ENCODE peak calls at places on chromosomes 6 and 20, in seven cellular contexts. One of them, this sample, is unnamed.

GRCh38 chr6:130183271-130184222 is 39.2 kb downstream of the SAMD3 start:
- DNase-seq in occipital lobe: no peak
- DNase-seq in activated naive CD8-positive, alpha-beta T cell treated with anti-CD3 and anti-CD28 coated beads, Interleukin-2, amount 50 U/mL, for 24 hours: peak; percentile 26
- DNase-seq in nephron progenitor cell: no peak
- DNase-seq in chondrocyte: no peak
- DNase-seq in ureter: no peak
- DNase-seq in HCEC 1CT: no peak
- DNase-seq in this sample: no peak

GRCh38 chr20:20201639-20202038 is 149.3 kb downstream of the CFAP61 start:
- DNase-seq in activated naive CD8-positive, alpha-beta T cell treated with anti-CD3 and anti-CD28 coated beads, Interleukin-2, amount 50 U/mL, for 24 hours: no peak
- DNase-seq in nephron progenitor cell: no peak
- DNase-seq in chondrocyte: no peak
- DNase-seq in HCEC 1CT: no peak
- DNase-seq in ureter: no peak
- DNase-seq in occipital lobe: no peak
- DNase-seq in this sample: no peak

GRCh38 chr6:44058617-44059358 is 68.5 kb downstream of the MRPL14 start:
- DNase-seq in HCEC 1CT: peak; percentile 100
- DNase-seq in chondrocyte: no peak
- DNase-seq in ureter: peak; percentile 92
- DNase-seq in nephron progenitor cell: no peak
- DNase-seq in occipital lobe: no peak
- DNase-seq in activated naive CD8-positive, alpha-beta T cell treated with anti-CD3 and anti-CD28 coated beads, Interleukin-2, amount 50 U/mL, for 24 hours: peak; percentile 47
- DNase-seq in this sample: no peak

GRCh38 chr20:33387177-33387576 is 14.1 kb downstream of the CDK5RAP1 start:
- DNase-seq in HCEC 1CT: no peak
- DNase-seq in occipital lobe: no peak
- DNase-seq in activated naive CD8-positive, alpha-beta T cell treated with anti-CD3 and anti-CD28 coated beads, Interleukin-2, amount 50 U/mL, for 24 hours: no peak
- DNase-seq in chondrocyte: no peak
- DNase-seq in ureter: no peak
- DNase-seq in nephron progenitor cell: no peak
- DNase-seq in this sample: no peak

GRCh38 chr6:168605964-168606363 is 165.0 kb downstream of the SMOC2 start:
- DNase-seq in ureter: no peak
- DNase-seq in nephron progenitor cell: no peak
- DNase-seq in HCEC 1CT: no peak
- DNase-seq in chondrocyte: no peak
- DNase-seq in occipital lobe: no peak
- DNase-seq in activated naive CD8-positive, alpha-beta T cell treated with anti-CD3 and anti-CD28 coated beads, Interleukin-2, amount 50 U/mL, for 24 hours: no peak
- DNase-seq in this sample: no peak

GRCh38 chr20:44747166-44748004 is 1.7 kb downstream of the KCNK15 start:
- DNase-seq in occipital lobe: peak; percentile 65
- DNase-seq in HCEC 1CT: peak; percentile 34
- DNase-seq in chondrocyte: no peak
- DNase-seq in nephron progenitor cell: peak; percentile 84
- DNase-seq in ureter: peak; percentile 81
- DNase-seq in activated naive CD8-positive, alpha-beta T cell treated with anti-CD3 and anti-CD28 coated beads, Interleukin-2, amount 50 U/mL, for 24 hours: peak; percentile 78
- DNase-seq in this sample: peak; percentile 89

GRCh38 chr6:163438298-163438939 is 23.9 kb downstream of the QKI start:
- DNase-seq in ureter: no peak
- DNase-seq in nephron progenitor cell: no peak
- DNase-seq in occipital lobe: no peak
- DNase-seq in HCEC 1CT: peak; percentile 39
- DNase-seq in activated naive CD8-positive, alpha-beta T cell treated with anti-CD3 and anti-CD28 coated beads, Interleukin-2, amount 50 U/mL, for 24 hours: no peak
- DNase-seq in chondrocyte: no peak
- DNase-seq in this sample: no peak

GRCh38 chr6:26312096-26312463 is 52.9 kb upstream of the BTN3A2 start:
- DNase-seq in occipital lobe: no peak
- DNase-seq in ureter: no peak
- DNase-seq in activated naive CD8-positive, alpha-beta T cell treated with anti-CD3 and anti-CD28 coated beads, Interleukin-2, amount 50 U/mL, for 24 hours: no peak
- DNase-seq in HCEC 1CT: peak; percentile 29
- DNase-seq in chondrocyte: no peak
- DNase-seq in nephron progenitor cell: no peak
- DNase-seq in this sample: no peak

GRCh38 chr6:170082531-170083187 is 208.2 kb downstream of the DLL1 start:
- DNase-seq in HCEC 1CT: no peak
- DNase-seq in activated naive CD8-positive, alpha-beta T cell treated with anti-CD3 and anti-CD28 coated beads, Interleukin-2, amount 50 U/mL, for 24 hours: no peak
- DNase-seq in chondrocyte: no peak
- DNase-seq in ureter: no peak
- DNase-seq in occipital lobe: no peak
- DNase-seq in nephron progenitor cell: no peak
- DNase-seq in this sample: peak; percentile 22

GRCh38 chr20:35743693-35744491 is 1.8 kb upstream of the RBM39 start:
- DNase-seq in occipital lobe: no peak
- DNase-seq in activated naive CD8-positive, alpha-beta T cell treated with anti-CD3 and anti-CD28 coated beads, Interleukin-2, amount 50 U/mL, for 24 hours: peak; percentile 22
- DNase-seq in chondrocyte: no peak
- DNase-seq in ureter: no peak
- DNase-seq in HCEC 1CT: no peak
- DNase-seq in nephron progenitor cell: peak; percentile 17
- DNase-seq in this sample: no peak

GRCh38 chr6:166433096-166433495 is 50.4 kb upstream of the MPC1 start:
- DNase-seq in HCEC 1CT: no peak
- DNase-seq in chondrocyte: no peak
- DNase-seq in nephron progenitor cell: no peak
- DNase-seq in occipital lobe: no peak
- DNase-seq in ureter: no peak
- DNase-seq in activated naive CD8-positive, alpha-beta T cell treated with anti-CD3 and anti-CD28 coated beads, Interleukin-2, amount 50 U/mL, for 24 hours: no peak
- DNase-seq in this sample: no peak

GRCh38 chr6:64428186-64428585 is 792.6 kb downstream of the PHF3 start:
- DNase-seq in HCEC 1CT: no peak
- DNase-seq in activated naive CD8-positive, alpha-beta T cell treated with anti-CD3 and anti-CD28 coated beads, Interleukin-2, amount 50 U/mL, for 24 hours: no peak
- DNase-seq in ureter: no peak
- DNase-seq in chondrocyte: no peak
- DNase-seq in occipital lobe: no peak
- DNase-seq in nephron progenitor cell: no peak
- DNase-seq in this sample: no peak

GRCh38 chr6:28218312-28219248 is 6.5 kb upstream of the ZSCAN9 start:
- DNase-seq in chondrocyte: no peak
- DNase-seq in activated naive CD8-positive, alpha-beta T cell treated with anti-CD3 and anti-CD28 coated beads, Interleukin-2, amount 50 U/mL, for 24 hours: peak; percentile 56
- DNase-seq in ureter: peak; percentile 78
- DNase-seq in HCEC 1CT: peak; percentile 66
- DNase-seq in nephron progenitor cell: peak; percentile 61
- DNase-seq in occipital lobe: peak; percentile 18
- DNase-seq in this sample: peak; percentile 69

GRCh38 chr6:56902551-56903464 is 52.1 kb upstream of the BEND6 start:
- DNase-seq in ureter: no peak
- DNase-seq in activated naive CD8-positive, alpha-beta T cell treated with anti-CD3 and anti-CD28 coated beads, Interleukin-2, amount 50 U/mL, for 24 hours: no peak
- DNase-seq in nephron progenitor cell: no peak
- DNase-seq in chondrocyte: no peak
- DNase-seq in HCEC 1CT: peak; percentile 86
- DNase-seq in occipital lobe: peak; percentile 52
- DNase-seq in this sample: no peak

GRCh38 chr6:8006208-8006607 is 58.0 kb downstream of the BLOC1S5 start:
- DNase-seq in nephron progenitor cell: no peak
- DNase-seq in chondrocyte: no peak
- DNase-seq in HCEC 1CT: peak; percentile 12
- DNase-seq in activated naive CD8-positive, alpha-beta T cell treated with anti-CD3 and anti-CD28 coated beads, Interleukin-2, amount 50 U/mL, for 24 hours: no peak
- DNase-seq in ureter: no peak
- DNase-seq in occipital lobe: no peak
- DNase-seq in this sample: no peak

GRCh38 chr6:26223677-26224546 is 136.7 kb downstream of the HFE start:
- DNase-seq in chondrocyte: no peak
- DNase-seq in occipital lobe: no peak
- DNase-seq in ureter: peak; percentile 74
- DNase-seq in HCEC 1CT: peak; percentile 98
- DNase-seq in activated naive CD8-positive, alpha-beta T cell treated with anti-CD3 and anti-CD28 coated beads, Interleukin-2, amount 50 U/mL, for 24 hours: peak; percentile 57
- DNase-seq in nephron progenitor cell: peak; percentile 66
- DNase-seq in this sample: peak; percentile 55

GRCh38 chr6:132213732-132214131 is 187.5 kb downstream of the MOXD1 start:
- DNase-seq in HCEC 1CT: no peak
- DNase-seq in chondrocyte: no peak
- DNase-seq in ureter: no peak
- DNase-seq in nephron progenitor cell: no peak
- DNase-seq in activated naive CD8-positive, alpha-beta T cell treated with anti-CD3 and anti-CD28 coated beads, Interleukin-2, amount 50 U/mL, for 24 hours: no peak
- DNase-seq in occipital lobe: no peak
- DNase-seq in this sample: no peak

GRCh38 chr20:63135411-63135810 is 80.5 kb downstream of the YTHDF1 start:
- DNase-seq in chondrocyte: peak; percentile 59
- DNase-seq in occipital lobe: no peak
- DNase-seq in nephron progenitor cell: no peak
- DNase-seq in HCEC 1CT: no peak
- DNase-seq in activated naive CD8-positive, alpha-beta T cell treated with anti-CD3 and anti-CD28 coated beads, Interleukin-2, amount 50 U/mL, for 24 hours: no peak
- DNase-seq in ureter: no peak
- DNase-seq in this sample: peak; percentile 75

GRCh38 chr20:3407426-3408250 is at the start of gene DNAAF9:
- DNase-seq in occipital lobe: peak; percentile 80
- DNase-seq in activated naive CD8-positive, alpha-beta T cell treated with anti-CD3 and anti-CD28 coated beads, Interleukin-2, amount 50 U/mL, for 24 hours: peak; percentile 71
- DNase-seq in HCEC 1CT: peak; percentile 87
- DNase-seq in nephron progenitor cell: peak; percentile 74
- DNase-seq in ureter: peak; percentile 83
- DNase-seq in chondrocyte: no peak
- DNase-seq in this sample: peak; percentile 80

GRCh38 chr6:138339024-138339423 is 38.7 kb upstream of the SMIM28 start:
- DNase-seq in ureter: no peak
- DNase-seq in HCEC 1CT: no peak
- DNase-seq in activated naive CD8-positive, alpha-beta T cell treated with anti-CD3 and anti-CD28 coated beads, Interleukin-2, amount 50 U/mL, for 24 hours: no peak
- DNase-seq in occipital lobe: no peak
- DNase-seq in nephron progenitor cell: no peak
- DNase-seq in chondrocyte: no peak
- DNase-seq in this sample: peak; percentile 51

GRCh38 chr6:39550191-39550590 is 175.0 kb downstream of the KIF6 start:
- DNase-seq in chondrocyte: no peak
- DNase-seq in occipital lobe: no peak
- DNase-seq in activated naive CD8-positive, alpha-beta T cell treated with anti-CD3 and anti-CD28 coated beads, Interleukin-2, amount 50 U/mL, for 24 hours: no peak
- DNase-seq in ureter: no peak
- DNase-seq in HCEC 1CT: no peak
- DNase-seq in nephron progenitor cell: no peak
- DNase-seq in this sample: no peak